ENCODE peak calls at places on chromosome 11, in seven cellular contexts. U is OCI-LY7, K is NCI-H1105 treated with DMSO at 0.1 percent for 48 hours, I is C1 segment of cervical spinal cord, Y is KBM-7, N is NCI-H2107, T is HCEC 1CT. H is an unnamed sample.
A peak's percentile ranks its signal among the peaks of the same experiment; 100 is the strongest.

GRCh38 chr11:130611791-130612251 is 163.4 kb downstream of the ADAMTS15 start:
- DNase-seq in Y (no peak), T (peak; percentile 63), I (no peak), K (no peak), U (no peak), N (no peak), H (no peak)

GRCh38 chr11:117546431-117547160 is 218.9 kb downstream of the CEP164 start:
- DNase-seq in N (peak; percentile 56), T (no peak), K (peak; percentile 29), Y (no peak), I (no peak), U (no peak), H (no peak)

GRCh38 chr11:1856306-1857005 is 3.6 kb downstream of the LSP1 start:
- DNase-seq in Y (no peak), T (no peak), U (no peak), K (no peak), N (no peak), I (no peak), H (no peak)

GRCh38 chr11:75759832-75760231 is 8.7 kb upstream of the DGAT2 start:
- DNase-seq in U (no peak), N (no peak), I (no peak), K (no peak), T (no peak), Y (no peak), H (no peak)

GRCh38 chr11:64726211-64726641 is 3.2 kb upstream of the NRXN2 start:
- DNase-seq in T (no peak), I (no peak), U (no peak), Y (no peak), K (no peak), N (no peak), H (no peak)

GRCh38 chr11:383431-383830 is 10.6 kb upstream of the PKP3 start:
- DNase-seq in N (no peak), Y (no peak), I (no peak), K (no peak), T (no peak), U (no peak), H (no peak)

GRCh38 chr11:18066626-18067025 is 20.6 kb upstream of the TPH1 start:
- DNase-seq in T (no peak), N (no peak), I (no peak), Y (no peak), U (no peak), K (no peak), H (no peak)

GRCh38 chr11:34161812-34162506 is 56.5 kb downstream of the NAT10 start:
- DNase-seq in Y (no peak), T (no peak), K (no peak), N (no peak), U (no peak), I (no peak), H (no peak)

GRCh38 chr11:123334925-123335324 is 95.1 kb upstream of the GRAMD1B start:
- DNase-seq in U (no peak), K (no peak), I (no peak), T (no peak), Y (no peak), N (no peak), H (no peak)

GRCh38 chr11:11982975-11983374 is 25.5 kb downstream of the DKK3 start:
- DNase-seq in Y (no peak), I (no peak), N (no peak), U (no peak), T (peak; percentile 69), K (no peak), H (no peak)